ENCODE peak calls at places on chromosomes 16 and 17, in nine cellular contexts. C is left ventricle myocardium inferior; I is endodermal cell; E is K562; X is CD8-positive, alpha-beta T cell; U is keratinocyte; H is BJ; R is endothelial cell of umbilical vein; F is hepatocyte. N is an unnamed sample.

GRCh38 chr16:87348616-87349157 is 31.5 kb upstream of the C16orf95 start:
- DNase-seq in C (no peak), I (no peak), E (no peak), X (no peak), U (no peak), H (no peak), R (no peak), F (no peak), N (no peak)

GRCh38 chr16:2196162-2196980 is at the start of gene CASKIN1:
- DNase-seq in C (no peak), I (peak), E (peak), X (no peak), U (no peak), H (no peak), R (no peak), F (peak), N (no peak)

GRCh38 chr16:80932725-80933124 is 74.0 kb downstream of the CMC2 start:
- DNase-seq in C (peak), I (no peak), E (no peak), X (no peak), U (no peak), H (peak), R (peak), F (no peak), N (peak)

GRCh38 chr16:75376475-75376907 is 56.8 kb downstream of the CFDP1 start:
- DNase-seq in C (no peak), I (peak), E (no peak), X (no peak), U (peak), H (no peak), R (no peak), F (peak), N (no peak)

GRCh38 chr17:70855401-70856054 is 686.2 kb downstream of the KCNJ2 start:
- DNase-seq in C (no peak), I (no peak), E (no peak), X (no peak), U (no peak), H (no peak), R (no peak), F (no peak), N (peak)

GRCh38 chr16:13968835-13969234 is 48.9 kb downstream of the ERCC4 start:
- DNase-seq in C (no peak), I (no peak), E (no peak), X (no peak), U (no peak), H (no peak), R (peak), F (no peak), N (no peak)

GRCh38 chr16:89384282-89384681 is 106.1 kb downstream of the ANKRD11 start:
- DNase-seq in C (no peak), I (no peak), E (no peak), X (no peak), U (no peak), H (no peak), R (no peak), F (no peak), N (no peak)

GRCh38 chr17:66564992-66565465 is 262.6 kb downstream of the PRKCA start:
- DNase-seq in C (no peak), I (peak), E (no peak), X (no peak), U (no peak), H (no peak), R (no peak), F (no peak), N (peak)

GRCh38 chr17:13031718-13032350 is 14.0 kb upstream of the ELAC2 start:
- DNase-seq in C (peak), I (peak), E (peak), X (peak), U (peak), H (no peak), R (peak), F (peak), N (peak)

GRCh38 chr17:17445296-17445924 is 31.4 kb upstream of the MED9 start:
- DNase-seq in C (no peak), I (peak), E (no peak), X (no peak), U (no peak), H (no peak), R (no peak), F (no peak), N (no peak)

GRCh38 chr17:37828313-37829124 is 83.7 kb upstream of the HNF1B start:
- DNase-seq in C (no peak), I (peak), E (peak), X (no peak), U (no peak), H (no peak), R (peak), F (no peak), N (peak)

GRCh38 chr16:29858974-29859373 is 4.1 kb downstream of the CDIPT start:
- DNase-seq in C (no peak), I (no peak), E (no peak), X (no peak), U (no peak), H (no peak), R (no peak), F (no peak), N (no peak)

GRCh38 chr16:72876221-72876620 is 171.7 kb downstream of the ZFHX3 start:
- DNase-seq in C (peak), I (no peak), E (no peak), X (no peak), U (no peak), H (peak), R (peak), F (no peak), N (peak)

GRCh38 chr17:64155751-64156544 is 26.0 kb upstream of the ERN1 start:
- DNase-seq in C (peak), I (peak), E (no peak), X (no peak), U (no peak), H (no peak), R (peak), F (no peak), N (peak)

GRCh38 chr16:11218324-11218962 is 37.6 kb downstream of the SOCS1 start:
- DNase-seq in C (no peak), I (no peak), E (no peak), X (no peak), U (no peak), H (no peak), R (no peak), F (no peak), N (no peak)

GRCh38 chr17:79044462-79044861 is 20.5 kb downstream of the C1QTNF1 start:
- DNase-seq in C (no peak), I (no peak), E (no peak), X (no peak), U (no peak), H (no peak), R (no peak), F (no peak), N (no peak)

GRCh38 chr17:83170571-83171260 is 91.3 kb downstream of the METRNL start:
- DNase-seq in C (no peak), I (peak), E (no peak), X (no peak), U (no peak), H (no peak), R (no peak), F (peak), N (no peak)

GRCh38 chr16:85394511-85395206 is 218.5 kb upstream of the GSE1 start:
- DNase-seq in C (peak), I (no peak), E (no peak), X (no peak), U (no peak), H (no peak), R (no peak), F (no peak), N (no peak)

GRCh38 chr16:56792960-56793359 is 63.0 kb downstream of the NUP93 start:
- DNase-seq in C (no peak), I (no peak), E (no peak), X (no peak), U (no peak), H (no peak), R (no peak), F (no peak), N (no peak)

GRCh38 chr16:85104821-85105391 is 7.4 kb downstream of the CIBAR2 start:
- DNase-seq in C (no peak), I (no peak), E (no peak), X (peak), U (peak), H (no peak), R (no peak), F (no peak), N (no peak)

GRCh38 chr17:45748911-45749310 is 35.2 kb upstream of the CRHR1 start:
- DNase-seq in C (no peak), I (no peak), E (no peak), X (no peak), U (no peak), H (no peak), R (no peak), F (no peak), N (no peak)

GRCh38 chr17:17420561-17421269 is 56.1 kb upstream of the MED9 start:
- DNase-seq in C (peak), I (no peak), E (peak), X (no peak), U (no peak), H (no peak), R (no peak), F (no peak), N (peak)

GRCh38 chr17:1153795-1154546 is 25.8 kb downstream of the ABR start:
- DNase-seq in C (peak), I (peak), E (peak), X (no peak), U (no peak), H (no peak), R (no peak), F (peak), N (peak)

GRCh38 chr17:28745052-28745776 is 1.4 kb downstream of the TRAF4 start:
- DNase-seq in C (no peak), I (peak), E (peak), X (no peak), U (no peak), H (no peak), R (peak), F (peak), N (peak)

GRCh38 chr16:22092143-22092933 is at the start of gene VWA3A:
- DNase-seq in C (no peak), I (peak), E (no peak), X (no peak), U (no peak), H (peak), R (peak), F (peak), N (peak)

GRCh38 chr17:73118139-73118538 is 25.7 kb upstream of the SLC39A11 start:
- DNase-seq in C (no peak), I (no peak), E (no peak), X (no peak), U (no peak), H (no peak), R (no peak), F (no peak), N (no peak)

GRCh38 chr17:77995146-77995852 is 36.8 kb downstream of the TNRC6C start:
- DNase-seq in C (peak), I (no peak), E (no peak), X (peak), U (no peak), H (no peak), R (no peak), F (no peak), N (no peak)

GRCh38 chr16:15435216-15435864 is 952 bp downstream of the BMERB1 start:
- DNase-seq in C (no peak), I (peak), E (no peak), X (no peak), U (no peak), H (no peak), R (peak), F (no peak), N (no peak)

GRCh38 chr16:28163699-28164584 is 47.8 kb downstream of the XPO6 start:
- DNase-seq in C (no peak), I (no peak), E (no peak), X (no peak), U (no peak), H (peak), R (peak), F (no peak), N (peak)

GRCh38 chr16:73735018-73735417 is 561.6 kb upstream of the PSMD7 start:
- DNase-seq in C (no peak), I (no peak), E (no peak), X (no peak), U (peak), H (peak), R (no peak), F (peak), N (peak)

GRCh38 chr17:57943645-57944044 is 11.6 kb downstream of the CUEDC1 start:
- DNase-seq in C (no peak), I (no peak), E (no peak), X (no peak), U (no peak), H (no peak), R (no peak), F (no peak), N (no peak)

GRCh38 chr16:7137560-7138330 is 194.9 kb upstream of the RBFOX1 start:
- DNase-seq in C (no peak), I (no peak), E (no peak), X (no peak), U (no peak), H (no peak), R (no peak), F (peak), N (peak)

GRCh38 chr17:66123163-66123562 is 68.8 kb downstream of the CEP112 start:
- DNase-seq in C (no peak), I (peak), E (no peak), X (no peak), U (no peak), H (no peak), R (no peak), F (no peak), N (peak)

GRCh38 chr16:21100447-21100846 is 50.2 kb downstream of the DNAH3 start:
- DNase-seq in C (no peak), I (no peak), E (no peak), X (no peak), U (no peak), H (no peak), R (no peak), F (peak), N (peak)

GRCh38 chr16:2761886-2762583 is 9.6 kb downstream of the SRRM2 start:
- DNase-seq in C (no peak), I (no peak), E (no peak), X (no peak), U (no peak), H (no peak), R (no peak), F (no peak), N (no peak)

GRCh38 chr16:67967183-67967955 is 1.1 kb downstream of the SLC12A4 start:
- DNase-seq in C (no peak), I (peak), E (no peak), X (no peak), U (peak), H (no peak), R (peak), F (no peak), N (peak)

GRCh38 chr17:61366076-61366714 is 33.4 kb upstream of the TBX2 start:
- DNase-seq in C (no peak), I (peak), E (no peak), X (no peak), U (no peak), H (no peak), R (no peak), F (no peak), N (peak)

GRCh38 chr17:4537451-4538235 is 17.5 kb downstream of the MYBBP1A start:
- DNase-seq in C (no peak), I (no peak), E (no peak), X (no peak), U (no peak), H (no peak), R (no peak), F (no peak), N (no peak)

GRCh38 chr17:4535667-4536258 is 19.4 kb downstream of the MYBBP1A start:
- DNase-seq in C (no peak), I (peak), E (no peak), X (no peak), U (no peak), H (no peak), R (no peak), F (no peak), N (no peak)

GRCh38 chr17:4536259-4536741 is 18.9 kb downstream of the MYBBP1A start:
- DNase-seq in C (no peak), I (no peak), E (peak), X (no peak), U (no peak), H (no peak), R (no peak), F (no peak), N (peak)

GRCh38 chr17:4538236-4539002 is 16.8 kb downstream of the MYBBP1A start:
- DNase-seq in C (no peak), I (no peak), E (no peak), X (no peak), U (no peak), H (no peak), R (no peak), F (no peak), N (no peak)

GRCh38 chr17:4536742-4537411 is 18.3 kb downstream of the MYBBP1A start:
- DNase-seq in C (peak), I (peak), E (no peak), X (no peak), U (no peak), H (no peak), R (peak), F (no peak), N (peak)
- H3K4me3 ChIP-seq in C (peak), I (no peak), E (no peak), X (no peak), U (no peak), H (no peak), R (no peak), F (no peak), N (no peak)

GRCh38 chr17:50546701-50547034 is 306 bp upstream of the SPATA20 start:
- DNase-seq in C (no peak), I (no peak), E (no peak), X (no peak), U (no peak), H (no peak), R (no peak), F (no peak), N (no peak)

GRCh38 chr17:50545306-50545705 is 1.7 kb upstream of the SPATA20 start:
- DNase-seq in C (no peak), I (no peak), E (no peak), X (no peak), U (no peak), H (no peak), R (no peak), F (no peak), N (no peak)

GRCh38 chr17:50547736-50548083 is 736 bp downstream of the SPATA20 start:
- DNase-seq in C (no peak), I (no peak), E (no peak), X (no peak), U (no peak), H (no peak), R (no peak), F (no peak), N (no peak)

GRCh38 chr17:50548831-50549230 is 1.9 kb downstream of the SPATA20 start:
- DNase-seq in C (no peak), I (no peak), E (no peak), X (no peak), U (no peak), H (no peak), R (no peak), F (no peak), N (no peak)

DNA sequence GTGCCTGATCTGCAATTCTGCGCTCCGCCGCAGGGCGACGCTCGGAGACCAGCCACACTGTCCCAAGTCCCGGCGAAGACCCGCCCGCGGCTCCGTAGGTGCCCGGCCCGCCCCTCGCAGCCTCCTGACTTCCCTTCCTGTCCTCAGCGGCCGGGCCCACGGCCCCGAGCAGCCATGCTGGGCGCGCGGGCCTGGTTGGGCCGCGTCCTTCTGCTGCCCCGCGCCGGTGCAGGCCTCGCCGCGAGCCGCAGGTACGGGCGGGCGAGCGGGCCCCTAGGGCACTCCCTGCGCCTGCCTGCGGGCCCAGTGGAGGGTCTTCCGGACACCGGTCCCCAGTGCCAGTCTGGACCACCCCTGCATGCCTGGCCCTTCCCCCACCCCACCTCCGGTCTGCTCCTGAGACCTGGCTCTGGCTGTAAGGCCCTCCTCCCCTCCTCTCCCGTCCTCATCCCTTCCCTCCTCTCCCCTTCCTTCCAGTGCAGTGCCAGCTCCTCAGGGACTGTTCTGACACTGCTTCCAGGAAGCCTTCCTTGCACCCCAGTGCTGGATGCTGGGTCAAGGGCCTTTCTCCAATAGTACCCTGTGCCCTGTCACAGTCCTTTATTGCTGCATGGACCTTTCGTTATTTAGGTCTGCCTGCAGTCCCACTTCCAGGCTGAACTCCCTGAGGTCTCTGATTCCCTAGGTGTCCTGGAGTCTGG is at the start of gene SPATA20:
- DNase-seq in C (peak), I (peak), E (peak), X (peak), U (peak), H (peak), R (peak), F (peak), N (peak)
- TF ChIP-seq CTCF in C (peak), I (peak), E (peak), X (peak), U (no peak), H (peak), R (peak), F (peak), N (peak)

GRCh38 chr16:71474864-71475263 is 12.8 kb upstream of the ZNF23 start:
- DNase-seq in C (no peak), I (no peak), E (no peak), X (no peak), U (peak), H (peak), R (no peak), F (no peak), N (peak)
- H3K4me3 ChIP-seq in C (no peak), I (no peak), E (no peak), X (no peak), U (no peak), H (no peak), R (no peak), F (no peak), N (no peak)

DNA sequence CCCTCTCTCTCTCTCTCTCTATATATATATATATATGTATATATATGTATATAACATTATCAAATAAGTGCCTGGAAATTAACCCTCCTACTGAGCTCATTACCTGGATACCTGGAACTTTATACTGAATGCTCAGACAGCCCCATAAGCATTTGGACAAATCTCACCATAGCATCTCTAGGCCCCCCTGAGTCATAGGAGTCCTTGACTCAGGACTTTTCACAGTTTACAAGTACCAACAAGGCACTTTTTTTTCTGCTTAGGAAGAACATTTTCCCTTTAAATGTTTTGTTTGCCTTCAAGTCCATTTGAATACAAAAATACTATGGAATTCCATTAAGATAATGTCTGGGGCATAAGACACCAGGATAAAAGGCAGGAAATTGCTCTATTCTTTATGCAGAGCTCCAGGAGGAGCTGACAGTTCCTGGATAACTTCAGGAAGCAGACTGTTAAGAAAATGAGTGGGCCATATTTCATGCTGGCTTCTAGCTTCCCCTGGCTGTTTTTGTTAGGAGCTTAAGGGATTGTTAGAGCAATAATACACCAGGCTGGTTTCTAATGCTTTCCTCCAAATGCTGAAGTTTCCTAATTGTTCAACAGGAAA is 171.7 kb upstream of the ASIC2 start:
- DNase-seq in C (no peak), I (peak), E (peak), X (no peak), U (no peak), H (no peak), R (no peak), F (peak), N (no peak)
- TF ChIP-seq CTCF in C (no peak), I (no peak), E (no peak), X (no peak), U (no peak), H (no peak), R (no peak), F (no peak), N (no peak)

GRCh38 chr17:2239170-2239551 is 64.4 kb downstream of the SMG6 start:
- DNase-seq in C (no peak), I (no peak), E (no peak), X (no peak), U (no peak), H (no peak), R (peak), F (no peak), N (no peak)
- H3K4me3 ChIP-seq in C (no peak), I (no peak), E (no peak), X (no peak), U (no peak), H (no peak), R (no peak), F (no peak), N (no peak)

N was measured in fibroblast of mammary gland.